ENCODE peak calls at places on chromosomes 12 and 14, in five cellular contexts. Z is IMR-90, T is A549, L is K562, F is SK-N-SH. J is an unnamed sample.

GRCh38 chr12:89731614-89732013 is 23.0 kb upstream of the ATP2B1 start:
- DNase-seq in L (no peak), T (no peak), F (no peak), Z (peak), J (no peak)

GRCh38 chr14:20707622-20708021 is 19.1 kb downstream of the ANG start:
- DNase-seq in T (peak), L (no peak), Z (no peak), F (no peak), J (no peak)

GRCh38 chr14:80049055-80049454 is 162.2 kb downstream of the DIO2 start:
- DNase-seq in T (no peak), Z (peak), L (no peak), F (no peak), J (no peak)

GRCh38 chr14:54702014-54702491 is 135.1 kb downstream of the SAMD4A start:
- DNase-seq in L (no peak), T (no peak), Z (no peak), F (no peak), J (no peak)

GRCh38 chr14:50038398-50039119 is 77.8 kb downstream of the VCPKMT start:
- DNase-seq in F (no peak), T (peak), L (peak), Z (peak), J (peak)

GRCh38 chr12:120077260-120077659 is 39.3 kb downstream of the RAB35 start:
- DNase-seq in L (no peak), T (no peak), Z (no peak), F (no peak), J (no peak)

GRCh38 chr12:29566441-29566840 is 69.0 kb upstream of the OVCH1 start:
- DNase-seq in F (no peak), Z (peak), T (no peak), L (no peak), J (no peak)

GRCh38 chr14:85412756-85413155 is 117.2 kb upstream of the FLRT2 start:
- DNase-seq in L (no peak), Z (no peak), F (no peak), T (no peak), J (no peak)

GRCh38 chr14:23640524-23641141 is 4.5 kb downstream of the DHRS2 start:
- DNase-seq in F (peak), L (no peak), Z (peak), T (no peak), J (no peak)

GRCh38 chr12:127170271-127171180 is 1096.4 kb upstream of the TMEM132C start:
- DNase-seq in Z (peak), L (no peak), F (no peak), T (no peak), J (no peak)

GRCh38 chr12:107903377-107904061 is 129.0 kb downstream of the ASCL4 start:
- DNase-seq in F (peak), L (peak), Z (no peak), T (peak), J (peak)

GRCh38 chr14:60317609-60318008 is 68.6 kb downstream of the PPM1A start:
- DNase-seq in Z (no peak), F (no peak), L (no peak), T (no peak), J (no peak)

GRCh38 chr14:94439453-94440057 is 13.0 kb downstream of the SERPINA11 start:
- DNase-seq in F (no peak), L (no peak), Z (no peak), T (no peak), J (no peak)

GRCh38 chr12:15227004-15227679 is 5.9 kb upstream of the RERG start:
- DNase-seq in Z (peak), L (peak), F (peak), T (peak), J (no peak)

GRCh38 chr14:89665262-89665661 is 248.2 kb upstream of the FOXN3 start:
- DNase-seq in F (no peak), Z (no peak), L (no peak), T (no peak), J (no peak)

GRCh38 chr12:105670664-105671063 is 340.2 kb downstream of the C12orf75 start:
- DNase-seq in T (no peak), Z (no peak), F (no peak), L (no peak), J (no peak)

GRCh38 chr14:24678801-24679247 is 44.8 kb upstream of the GZMB start:
- DNase-seq in L (peak), Z (peak), T (peak), F (peak), J (peak)

GRCh38 chr14:44962573-44963528 is 861 bp downstream of the TOGARAM1 start:
- DNase-seq in T (peak), L (peak), Z (peak), F (no peak), J (no peak)

GRCh38 chr12:104668274-104668718 is 211.5 kb downstream of the CHST11 start:
- DNase-seq in F (peak), T (no peak), Z (peak), L (peak), J (no peak)

GRCh38 chr12:34304001-34304400 is 281.7 kb downstream of the ALG10 start:
- DNase-seq in L (no peak), T (no peak), Z (no peak), F (no peak), J (no peak)

GRCh38 chr14:104388011-104388521 is 191.5 kb upstream of the C14orf180 start:
- DNase-seq in F (no peak), L (no peak), T (no peak), Z (no peak), J (no peak)

GRCh38 chr14:59454131-59454530 is 11.0 kb downstream of the GPR135 start:
- DNase-seq in Z (peak), F (no peak), T (peak), L (no peak), J (no peak)

GRCh38 chr12:77963576-77964178 is 133.0 kb downstream of the NAV3 start:
- DNase-seq in L (no peak), F (no peak), T (no peak), Z (no peak), J (no peak)

GRCh38 chr12:124705545-124706138 is 138.2 kb upstream of the NCOR2 start:
- DNase-seq in T (no peak), Z (no peak), L (no peak), F (no peak), J (no peak)

GRCh38 chr14:73661872-73662271 is 17.1 kb downstream of the DNAL1 start:
- DNase-seq in L (no peak), T (no peak), Z (peak), F (no peak), J (no peak)

GRCh38 chr12:29611906-29612305 is 114.4 kb upstream of the OVCH1 start:
- DNase-seq in L (no peak), F (no peak), Z (peak), T (no peak), J (no peak)

GRCh38 chr14:89249296-89249565 is 167.8 kb downstream of the FOXN3 start:
- DNase-seq in Z (peak), T (no peak), F (no peak), L (no peak), J (no peak)

DNA sequence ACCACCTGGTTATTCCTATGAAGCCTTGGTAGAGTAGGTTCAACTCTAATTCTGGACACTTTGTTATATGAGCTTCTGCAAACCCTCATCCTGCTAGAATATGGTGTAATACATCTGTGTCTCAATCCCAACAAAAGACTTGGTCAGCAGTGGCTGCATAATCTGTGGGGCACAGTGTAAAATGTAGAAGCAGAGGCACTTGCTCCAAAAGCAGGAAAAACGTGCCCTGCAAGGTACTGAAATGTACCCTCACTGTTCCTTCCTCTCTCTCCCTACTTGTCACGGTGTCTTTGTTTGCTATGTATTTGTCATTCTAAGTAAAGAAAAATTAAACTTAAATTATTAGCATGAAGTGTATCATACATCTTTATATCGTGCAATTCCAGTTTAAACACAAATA is 267.9 kb downstream of the BCL11B start:
- DNase-seq in Z (no peak), F (no peak), L (no peak), T (no peak), J (no peak)
- TF ChIP-seq RCOR1 in Z (no peak), F (no peak), L (no peak), T (no peak), J (no peak)

GRCh38 chr14:64952598-64953309 is 10.2 kb upstream of the GPX2 start:
- DNase-seq in Z (no peak), L (peak), F (no peak), T (peak), J (peak)

GRCh38 chr14:64954491-64955240 is 12.1 kb upstream of the GPX2 start:
- DNase-seq in Z (no peak), F (no peak), L (no peak), T (no peak), J (no peak)

GRCh38 chr14:64955297-64955696 is 12.8 kb upstream of the GPX2 start:
- DNase-seq in L (no peak), F (no peak), Z (no peak), T (no peak), J (no peak)

GRCh38 chr14:64953310-64953654 is 10.7 kb upstream of the GPX2 start:
- DNase-seq in T (no peak), F (no peak), Z (no peak), L (no peak), J (no peak)

GRCh38 chr14:64953661-64954060 is 11.1 kb upstream of the GPX2 start:
- DNase-seq in T (no peak), L (no peak), Z (no peak), F (peak), J (no peak)
- TF ChIP-seq RCOR1 in T (no peak), L (no peak), Z (no peak), F (no peak), J (no peak)

GRCh38 chr12:4380332-4380731 is 820 bp upstream of the FGF23 start:
- DNase-seq in T (no peak), F (no peak), L (no peak), Z (no peak), J (no peak)

GRCh38 chr12:4383304-4383865 is 3.9 kb upstream of the FGF23 start:
- DNase-seq in Z (no peak), L (peak), F (peak), T (peak), J (no peak)

DNA sequence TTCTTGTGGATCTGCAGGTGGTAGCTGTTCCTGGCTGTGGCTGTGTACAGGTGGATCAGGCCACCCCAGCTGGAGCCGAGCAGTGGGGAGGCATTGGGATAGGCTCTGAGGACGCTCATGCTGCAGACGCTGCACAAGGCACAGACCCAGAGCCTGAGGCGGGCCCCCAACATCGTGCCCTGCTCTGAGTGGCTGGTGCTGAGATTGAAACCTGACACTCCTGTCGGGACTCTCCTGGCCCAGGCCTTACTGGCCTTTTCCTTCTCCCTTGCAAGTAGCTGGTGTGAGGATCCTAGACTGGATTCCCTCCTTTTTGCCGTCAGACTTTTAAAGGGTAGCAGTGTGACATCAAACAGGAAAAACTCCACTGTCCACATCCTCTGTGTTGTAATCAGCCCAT is at the start of gene FGF23:
- DNase-seq in T (no peak), F (no peak), Z (peak), L (no peak), J (no peak)
- TF ChIP-seq RCOR1 in T (no peak), F (no peak), Z (no peak), L (no peak), J (no peak)

DNA sequence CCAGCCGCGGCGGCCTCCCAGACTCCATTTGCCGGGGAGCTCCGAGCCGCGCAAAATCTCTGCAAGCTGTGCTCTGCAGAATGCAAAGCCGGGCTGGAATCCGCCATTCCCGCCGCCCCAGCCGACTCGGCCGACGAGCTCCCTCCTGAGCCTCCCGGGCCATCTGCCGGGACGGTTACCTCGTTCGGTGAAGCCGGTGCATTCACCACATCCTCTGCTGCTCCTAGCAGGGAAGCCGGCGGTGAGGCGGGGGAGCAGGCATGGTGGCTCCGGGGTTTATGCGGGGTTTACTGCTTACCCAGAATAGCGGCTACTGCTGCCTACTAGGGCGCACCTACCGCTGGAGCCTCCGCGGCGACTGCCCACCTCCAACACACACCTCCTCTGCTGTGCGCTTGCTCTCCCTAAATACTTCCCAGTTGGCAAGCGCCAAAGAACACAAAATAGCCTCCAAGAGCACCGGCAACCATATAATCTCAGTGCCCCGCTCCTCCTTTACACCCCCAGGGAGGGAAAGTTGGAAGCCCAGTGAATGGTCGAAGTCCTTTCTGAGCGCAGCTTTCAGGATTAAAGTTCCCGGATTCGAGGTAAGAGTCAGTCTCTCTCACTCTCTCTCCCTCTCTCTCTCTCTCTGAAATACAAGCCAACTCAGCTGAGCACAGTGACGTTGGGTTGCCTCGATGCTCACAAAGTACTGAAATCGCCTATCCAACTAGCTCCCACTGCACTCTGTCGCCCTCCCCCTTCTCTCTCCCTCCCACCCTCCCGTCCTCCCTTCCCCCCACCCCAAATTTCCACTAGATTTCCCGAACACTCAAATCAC is at the start of gene TBX5:
- DNase-seq in L (no peak), Z (peak), F (no peak), T (no peak), J (no peak)
- TF ChIP-seq RCOR1 in L (no peak), Z (no peak), F (no peak), T (no peak), J (no peak)

GRCh38 chr12:32906407-32907165 is 10.0 kb upstream of the PKP2 start:
- DNase-seq in F (no peak), L (no peak), T (no peak), Z (no peak), J (peak)
- TF ChIP-seq RCOR1 in F (no peak), L (no peak), T (no peak), Z (no peak), J (peak)

GRCh38 chr14:99274346-99275221 is 2.6 kb upstream of the BCL11B start:
- DNase-seq in Z (peak), L (peak), F (peak), T (peak), J (no peak)
- TF ChIP-seq RCOR1 in Z (no peak), L (no peak), F (no peak), T (no peak), J (no peak)

GRCh38 chr12:54222609-54223008 is 33.8 kb upstream of the SMUG1 start:
- DNase-seq in Z (peak), L (no peak), T (no peak), F (no peak), J (no peak)
- TF ChIP-seq RCOR1 in Z (peak), L (no peak), T (no peak), F (no peak), J (no peak)

DNA sequence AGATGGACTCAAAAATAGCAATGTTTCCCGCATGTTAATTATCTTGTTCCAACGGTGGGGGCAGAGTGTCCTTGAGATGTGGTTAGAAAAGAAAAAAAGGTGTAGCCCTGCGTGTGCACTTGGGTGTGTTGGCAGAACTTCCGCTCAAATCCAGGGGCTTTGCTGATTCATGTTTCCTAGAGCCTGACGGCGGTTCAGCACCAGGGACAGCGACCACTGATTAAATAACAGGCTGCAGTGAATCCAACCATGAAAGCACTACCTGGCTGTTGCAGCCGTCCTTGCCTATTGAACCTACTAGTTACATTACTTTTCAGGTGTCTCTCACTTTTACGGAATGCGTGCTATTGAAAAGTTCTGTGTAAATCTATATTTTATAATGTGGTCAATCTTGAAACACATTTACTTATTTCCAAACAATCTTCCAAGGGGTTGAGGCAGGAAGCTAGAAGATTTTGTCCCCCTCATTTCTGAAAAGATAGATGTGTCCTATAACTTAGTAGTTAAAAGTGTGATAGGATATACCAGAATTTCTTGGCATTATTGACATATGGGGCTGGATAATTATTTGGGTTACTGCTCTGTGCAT is 80.0 kb downstream of the SRRM4 start:
- DNase-seq in F (no peak), Z (peak), L (peak), T (peak), J (no peak)
- TF ChIP-seq RCOR1 in F (no peak), Z (no peak), L (no peak), T (no peak), J (no peak)

GRCh38 chr12:108907861-108908302 is 28.0 kb downstream of the DAO start:
- DNase-seq in L (no peak), Z (no peak), F (no peak), T (peak), J (no peak)
- TF ChIP-seq RCOR1 in L (no peak), Z (no peak), F (no peak), T (no peak), J (no peak)

J was measured in GM12878.